ENCODE peak calls at places on chromosomes 12 and 14, in six cellular contexts. U is GM23248; H is stimulated activated CD8-positive, alpha-beta memory T cell treated with anti-CD3 and anti-CD28 coated beads, Interleukin-4, amount 100 ng/mL, for 1 hour; F is HuH-7.5; P is iris pigment epithelial cell; Z is GM04504. T is an unnamed sample.

GRCh38 chr12:10395390-10395998 is 5.7 kb upstream of the KLRK1 start:
- DNase-seq in U (peak), Z (peak), P (peak), H (no peak), F (peak), T (peak)

GRCh38 chr14:104680056-104680805 is 9.2 kb upstream of the INF2 start:
- DNase-seq in H (no peak), P (peak), U (peak), F (no peak), Z (no peak), T (peak)

GRCh38 chr14:76780875-76781647 is 19.8 kb downstream of the VASH1 start:
- DNase-seq in F (no peak), U (no peak), H (no peak), P (no peak), Z (no peak), T (no peak)

GRCh38 chr12:45130881-45131281 is 80.0 kb upstream of the DBX2 start:
- DNase-seq in Z (peak), F (peak), U (peak), P (peak), H (no peak), T (peak)

GRCh38 chr12:49133014-49133413 is 1.8 kb upstream of the TUBA1B start:
- DNase-seq in P (no peak), F (no peak), H (no peak), Z (no peak), U (peak), T (no peak)

GRCh38 chr12:113961921-113962710 is 4.0 kb downstream of the RBM19 start:
- DNase-seq in U (peak), P (peak), H (no peak), Z (peak), F (no peak), T (peak)

GRCh38 chr14:23000860-23001259 is 9.1 kb downstream of the C14orf93 start:
- DNase-seq in F (no peak), P (no peak), H (no peak), Z (no peak), U (no peak), T (no peak)

GRCh38 chr14:104996483-104996882 is 10.9 kb downstream of the CLBA1 start:
- DNase-seq in P (no peak), F (no peak), Z (no peak), H (no peak), U (no peak), T (no peak)

GRCh38 chr14:51454351-51454750 is 197.4 kb upstream of the FRMD6 start:
- DNase-seq in H (no peak), P (no peak), F (no peak), U (peak), Z (no peak), T (no peak)

T was measured in AG20443.